ENCODE peak calls at places on chromosomes 11 and 22, in six cellular contexts. X is T-helper 9 cell; A is naive B cell; D is Daoy; M is dorsolateral prefrontal cortex; S is stimulated activated CD8-positive, alpha-beta memory T cell treated with anti-CD3 and anti-CD28 coated beads, Interleukin-15, amount 100 ng/mL, for 24 hours. E is an unnamed sample.

GRCh38 chr11:18011633-18012313 is 1.1 kb downstream of the SERGEF start:
- DNase-seq in X (no peak), M (no peak), S (no peak), D (no peak), A (no peak), E (no peak)

GRCh38 chr22:29215012-29215860 is 9.5 kb downstream of the EMID1 start:
- DNase-seq in X (no peak), S (no peak), D (no peak), M (no peak), A (no peak), E (no peak)

GRCh38 chr11:95291946-95292345 is 60.9 kb upstream of the SESN3 start:
- DNase-seq in S (no peak), X (no peak), M (no peak), D (no peak), A (no peak), E (no peak)

GRCh38 chr11:2891291-2891690 is 5.7 kb upstream of the CDKN1C start:
- DNase-seq in M (no peak), S (no peak), A (no peak), D (no peak), X (no peak), E (no peak)

GRCh38 chr11:28983780-28984179 is 875.6 kb downstream of the METTL15 start:
- DNase-seq in X (no peak), A (no peak), S (no peak), M (no peak), D (no peak), E (no peak)

GRCh38 chr11:121889168-121889567 is 226.8 kb downstream of the BLID start:
- DNase-seq in S (no peak), A (no peak), X (no peak), M (no peak), D (peak), E (no peak)

GRCh38 chr11:64095949-64096348 is 60.2 kb downstream of the FLRT1 start:
- DNase-seq in M (no peak), A (no peak), X (no peak), D (no peak), S (no peak), E (no peak)

GRCh38 chr11:14454861-14455632 is 44.6 kb downstream of the COPB1 start:
- DNase-seq in D (peak), S (no peak), A (peak), X (no peak), M (no peak), E (peak)

GRCh38 chr11:35605691-35606090 is 12.6 kb upstream of the FJX1 start:
- DNase-seq in D (no peak), X (no peak), S (no peak), M (peak), A (no peak), E (peak)

GRCh38 chr11:62794201-62794775 is 2.5 kb upstream of the TMEM223 start:
- DNase-seq in S (no peak), M (no peak), D (no peak), X (no peak), A (no peak), E (no peak)

GRCh38 chr11:116424615-116425261 is 348.0 kb downstream of the BUD13 start:
- DNase-seq in X (no peak), D (peak), M (no peak), S (no peak), A (no peak), E (no peak)

GRCh38 chr11:71502871-71503435 is 24.1 kb upstream of the KRTAP5-7 start:
- DNase-seq in M (no peak), S (no peak), X (no peak), A (no peak), D (no peak), E (no peak)

GRCh38 chr22:47504962-47505361 is 742.5 kb downstream of the TBC1D22A start:
- DNase-seq in D (no peak), S (no peak), X (no peak), A (no peak), M (no peak), E (no peak)

GRCh38 chr11:115581871-115582639 is 77.8 kb upstream of the CADM1 start:
- DNase-seq in X (no peak), D (peak), A (no peak), M (no peak), S (no peak), E (no peak)

GRCh38 chr22:47176573-47177333 is 414.3 kb downstream of the TBC1D22A start:
- DNase-seq in X (no peak), M (no peak), D (no peak), S (no peak), A (no peak), E (no peak)

GRCh38 chr22:23047742-23048141 is 22.6 kb upstream of the GNAZ start:
- DNase-seq in S (no peak), A (no peak), D (no peak), X (no peak), M (no peak), E (no peak)

GRCh38 chr22:25057013-25057881 is 104.7 kb downstream of the KIAA1671 start:
- DNase-seq in D (peak), S (peak), M (peak), X (peak), A (no peak), E (peak)

GRCh38 chr11:94545641-94546470 is 2.1 kb downstream of the FUT4 start:
- DNase-seq in A (no peak), X (no peak), D (no peak), S (no peak), M (no peak), E (no peak)

GRCh38 chr11:133934599-133935550 is 21.9 kb downstream of the IGSF9B start:
- DNase-seq in S (no peak), M (peak), D (peak), A (no peak), X (no peak), E (peak)

GRCh38 chr11:2724653-2725366 is 25.0 kb upstream of the KCNQ1OT1 start:
- DNase-seq in M (no peak), S (no peak), D (no peak), X (no peak), A (no peak), E (no peak)

GRCh38 chr22:37455896-37456295 is 28.6 kb upstream of the ELFN2 start:
- DNase-seq in A (no peak), X (no peak), D (peak), S (no peak), M (no peak), E (no peak)

GRCh38 chr22:24683671-24684070 is 80.7 kb downstream of the GGT1 start:
- DNase-seq in A (no peak), D (peak), M (no peak), S (no peak), X (no peak), E (no peak)

GRCh38 chr22:39520874-39521857 is 804 bp downstream of the ATF4 start:
- DNase-seq in X (peak), M (no peak), S (peak), A (peak), D (peak), E (peak)

GRCh38 chr11:104973616-104974015 is 5.2 kb upstream of the CASP4 start:
- DNase-seq in A (no peak), M (no peak), S (no peak), X (no peak), D (no peak), E (no peak)

GRCh38 chr22:44890416-44891292 is 119.2 kb downstream of the PHF21B start:
- DNase-seq in X (no peak), S (no peak), M (no peak), D (no peak), A (no peak), E (no peak)

E was measured in hippocampal formation.